ENCODE peak calls at places on chromosomes 1 and 21, in seven cellular contexts. One of them, this sample, is unnamed.
A peak's percentile ranks its signal among the peaks of the same experiment; 100 is the strongest.

GRCh38 chr1:11046625-11047365 is at the start of gene MASP2:
- DNase-seq in A549: no peak
- DNase-seq in IMR-90: no peak
- DNase-seq in CD4-positive, alpha-beta T cell: no peak
- DNase-seq in tibial nerve: no peak
- DNase-seq in CD8-positive, alpha-beta T cell: no peak
- DNase-seq in uterus: no peak
- DNase-seq in this sample: no peak

GRCh38 chr1:15885701-15886612 is 38.5 kb downstream of the SPEN start:
- DNase-seq in tibial nerve: peak; percentile 99
- DNase-seq in CD4-positive, alpha-beta T cell: peak; percentile 37
- DNase-seq in A549: peak; percentile 85
- DNase-seq in uterus: peak; percentile 97
- DNase-seq in IMR-90: peak; percentile 86
- DNase-seq in CD8-positive, alpha-beta T cell: peak; percentile 17
- DNase-seq in this sample: peak; percentile 86

GRCh38 chr1:111656093-111657017 is 36.8 kb downstream of the RAP1A start:
- DNase-seq in uterus: peak; percentile 50
- DNase-seq in IMR-90: peak; percentile 66
- DNase-seq in A549: peak; percentile 44
- DNase-seq in CD4-positive, alpha-beta T cell: no peak
- DNase-seq in CD8-positive, alpha-beta T cell: no peak
- DNase-seq in tibial nerve: no peak
- DNase-seq in this sample: peak; percentile 59

GRCh38 chr1:44251989-44252625 is 38.8 kb downstream of the DMAP1 start:
- DNase-seq in IMR-90: no peak
- DNase-seq in A549: no peak
- DNase-seq in CD4-positive, alpha-beta T cell: no peak
- DNase-seq in CD8-positive, alpha-beta T cell: no peak
- DNase-seq in tibial nerve: no peak
- DNase-seq in uterus: no peak
- DNase-seq in this sample: no peak

GRCh38 chr1:240687820-240688219 is 75.9 kb upstream of the GREM2 start:
- DNase-seq in tibial nerve: no peak
- DNase-seq in A549: no peak
- DNase-seq in uterus: no peak
- DNase-seq in CD8-positive, alpha-beta T cell: no peak
- DNase-seq in IMR-90: no peak
- DNase-seq in CD4-positive, alpha-beta T cell: no peak
- DNase-seq in this sample: no peak

GRCh38 chr1:6965062-6965913 is 180.0 kb downstream of the CAMTA1 start:
- DNase-seq in A549: no peak
- DNase-seq in IMR-90: no peak
- DNase-seq in uterus: no peak
- DNase-seq in CD4-positive, alpha-beta T cell: no peak
- DNase-seq in tibial nerve: no peak
- DNase-seq in CD8-positive, alpha-beta T cell: no peak
- DNase-seq in this sample: no peak

GRCh38 chr1:232285138-232285537 is 344.8 kb downstream of the SIPA1L2 start:
- DNase-seq in CD4-positive, alpha-beta T cell: no peak
- DNase-seq in IMR-90: no peak
- DNase-seq in CD8-positive, alpha-beta T cell: no peak
- DNase-seq in uterus: no peak
- DNase-seq in A549: no peak
- DNase-seq in tibial nerve: no peak
- DNase-seq in this sample: no peak

GRCh38 chr1:70043806-70044205 is 161.6 kb downstream of the LRRC40 start:
- DNase-seq in IMR-90: peak; percentile 64
- DNase-seq in A549: peak; percentile 0
- DNase-seq in CD4-positive, alpha-beta T cell: no peak
- DNase-seq in tibial nerve: no peak
- DNase-seq in uterus: no peak
- DNase-seq in CD8-positive, alpha-beta T cell: no peak
- DNase-seq in this sample: peak; percentile 26

GRCh38 chr1:151425103-151425502 is 25.7 kb downstream of the PSMB4 start:
- DNase-seq in CD8-positive, alpha-beta T cell: no peak
- DNase-seq in IMR-90: no peak
- DNase-seq in uterus: no peak
- DNase-seq in A549: no peak
- DNase-seq in tibial nerve: no peak
- DNase-seq in CD4-positive, alpha-beta T cell: no peak
- DNase-seq in this sample: no peak

GRCh38 chr1:171985639-171986038 is 144.3 kb downstream of the DNM3 start:
- DNase-seq in CD4-positive, alpha-beta T cell: no peak
- DNase-seq in tibial nerve: no peak
- DNase-seq in A549: peak; percentile 45
- DNase-seq in uterus: no peak
- DNase-seq in IMR-90: no peak
- DNase-seq in CD8-positive, alpha-beta T cell: no peak
- DNase-seq in this sample: no peak

GRCh38 chr1:20389551-20389950 is 96.5 kb downstream of the CAMK2N1 start:
- DNase-seq in IMR-90: no peak
- DNase-seq in uterus: no peak
- DNase-seq in tibial nerve: no peak
- DNase-seq in CD4-positive, alpha-beta T cell: no peak
- DNase-seq in CD8-positive, alpha-beta T cell: no peak
- DNase-seq in A549: no peak
- DNase-seq in this sample: no peak

GRCh38 chr1:32806910-32807523 is 10.1 kb downstream of the YARS1 start:
- DNase-seq in CD8-positive, alpha-beta T cell: no peak
- DNase-seq in A549: no peak
- DNase-seq in tibial nerve: no peak
- DNase-seq in CD4-positive, alpha-beta T cell: no peak
- DNase-seq in uterus: no peak
- DNase-seq in IMR-90: no peak
- DNase-seq in this sample: no peak

GRCh38 chr1:182910143-182910542 is 42.8 kb downstream of the SHCBP1L start:
- DNase-seq in tibial nerve: no peak
- DNase-seq in A549: peak; percentile 23
- DNase-seq in uterus: no peak
- DNase-seq in CD8-positive, alpha-beta T cell: no peak
- DNase-seq in CD4-positive, alpha-beta T cell: no peak
- DNase-seq in IMR-90: no peak
- DNase-seq in this sample: no peak

GRCh38 chr1:195415584-195415983 is 1192.7 kb downstream of the KCNT2 start:
- DNase-seq in IMR-90: peak; percentile 52
- DNase-seq in uterus: no peak
- DNase-seq in tibial nerve: no peak
- DNase-seq in A549: no peak
- DNase-seq in CD8-positive, alpha-beta T cell: no peak
- DNase-seq in CD4-positive, alpha-beta T cell: no peak
- DNase-seq in this sample: peak; percentile 8

GRCh38 chr1:21927531-21928237 is 9.4 kb downstream of the HSPG2 start:
- DNase-seq in CD4-positive, alpha-beta T cell: no peak
- DNase-seq in uterus: peak; percentile 74
- DNase-seq in CD8-positive, alpha-beta T cell: no peak
- DNase-seq in IMR-90: no peak
- DNase-seq in A549: peak; percentile 81
- DNase-seq in tibial nerve: peak; percentile 68
- DNase-seq in this sample: no peak

GRCh38 chr1:170247751-170248521 is 102.2 kb downstream of the NTMT2 start:
- DNase-seq in uterus: no peak
- DNase-seq in CD4-positive, alpha-beta T cell: no peak
- DNase-seq in A549: no peak
- DNase-seq in IMR-90: no peak
- DNase-seq in CD8-positive, alpha-beta T cell: no peak
- DNase-seq in tibial nerve: no peak
- DNase-seq in this sample: no peak

GRCh38 chr1:10559386-10559785 is 84.6 kb downstream of the PEX14 start:
- DNase-seq in uterus: no peak
- DNase-seq in IMR-90: no peak
- DNase-seq in A549: no peak
- DNase-seq in CD8-positive, alpha-beta T cell: no peak
- DNase-seq in tibial nerve: no peak
- DNase-seq in CD4-positive, alpha-beta T cell: no peak
- DNase-seq in this sample: no peak

GRCh38 chr1:85611856-85612255 is 31.3 kb downstream of the CCN1 start:
- DNase-seq in CD8-positive, alpha-beta T cell: no peak
- DNase-seq in A549: peak; percentile 72
- DNase-seq in tibial nerve: peak; percentile 30
- DNase-seq in CD4-positive, alpha-beta T cell: no peak
- DNase-seq in IMR-90: peak; percentile 100
- DNase-seq in uterus: peak; percentile 27
- DNase-seq in this sample: peak; percentile 95

GRCh38 chr1:151998611-151999362 is 5.1 kb upstream of the S100A10 start:
- DNase-seq in IMR-90: peak; percentile 44
- DNase-seq in A549: peak; percentile 89
- DNase-seq in CD4-positive, alpha-beta T cell: no peak
- DNase-seq in CD8-positive, alpha-beta T cell: no peak
- DNase-seq in tibial nerve: no peak
- DNase-seq in uterus: no peak
- DNase-seq in this sample: no peak

GRCh38 chr1:67261646-67262045 is 46.0 kb upstream of the IL12RB2 start:
- DNase-seq in uterus: no peak
- DNase-seq in CD8-positive, alpha-beta T cell: no peak
- DNase-seq in IMR-90: no peak
- DNase-seq in A549: no peak
- DNase-seq in CD4-positive, alpha-beta T cell: peak; percentile 36
- DNase-seq in tibial nerve: no peak
- DNase-seq in this sample: no peak

GRCh38 chr1:203186446-203187305 is at the start of gene CHI3L1:
- DNase-seq in tibial nerve: no peak
- DNase-seq in CD8-positive, alpha-beta T cell: no peak
- DNase-seq in A549: no peak
- DNase-seq in IMR-90: no peak
- DNase-seq in uterus: peak; percentile 60
- DNase-seq in CD4-positive, alpha-beta T cell: peak; percentile 4
- DNase-seq in this sample: no peak
- H3K27ac ChIP-seq in tibial nerve: peak within 1 kb of the TSS; percentile 6
- H3K27ac ChIP-seq in CD8-positive, alpha-beta T cell: no peak within 1 kb of the TSS
- H3K27ac ChIP-seq in A549: no peak within 1 kb of the TSS
- H3K27ac ChIP-seq in IMR-90: no peak within 1 kb of the TSS
- H3K27ac ChIP-seq in uterus: peak within 1 kb of the TSS; percentile 77
- H3K27ac ChIP-seq in CD4-positive, alpha-beta T cell: no peak within 1 kb of the TSS
- H3K27ac ChIP-seq in this sample: peak within 1 kb of the TSS; percentile 65

DNA sequence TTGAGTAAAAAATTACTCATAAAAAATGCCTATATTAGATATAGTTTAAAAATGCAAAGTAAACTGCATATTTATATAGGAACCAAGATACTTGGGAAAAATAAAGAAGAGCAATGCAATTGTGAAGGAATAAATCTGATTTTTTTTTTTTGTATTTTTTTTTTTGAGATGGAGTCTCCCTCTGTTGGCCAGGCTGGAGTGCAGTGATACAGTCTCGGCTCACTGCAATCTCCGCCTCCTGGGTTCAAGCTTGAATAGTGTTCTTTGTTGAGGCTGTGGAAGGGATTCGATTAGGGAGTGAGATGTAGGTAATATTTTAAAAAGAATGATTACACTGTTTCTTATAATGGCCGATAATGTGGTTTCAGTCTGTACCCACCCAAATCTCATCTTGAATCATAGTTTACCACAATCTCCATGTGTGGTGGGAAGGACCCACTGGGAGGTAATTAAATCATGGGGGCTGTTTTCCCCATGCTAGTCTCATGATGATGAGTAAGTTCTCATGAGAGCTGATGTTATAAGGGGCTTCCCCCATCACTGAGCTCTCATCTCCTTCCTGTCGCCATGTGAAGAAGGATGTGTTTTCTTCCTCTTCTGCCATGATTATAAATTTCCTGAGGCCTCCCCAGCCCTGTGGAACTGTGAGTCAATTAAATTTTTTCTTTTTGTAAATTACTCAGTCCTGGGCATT is 1765.9 kb downstream of the PLA2G4A start:
- DNase-seq in CD8-positive, alpha-beta T cell: no peak
- DNase-seq in IMR-90: no peak
- DNase-seq in CD4-positive, alpha-beta T cell: no peak
- DNase-seq in tibial nerve: no peak
- DNase-seq in A549: no peak
- DNase-seq in uterus: no peak
- DNase-seq in this sample: no peak
- TF ChIP-seq CTCF in CD8-positive, alpha-beta T cell: no peak
- TF ChIP-seq CTCF in IMR-90: no peak
- TF ChIP-seq CTCF in CD4-positive, alpha-beta T cell: no peak
- TF ChIP-seq CTCF in tibial nerve: no peak
- TF ChIP-seq CTCF in A549: no peak
- TF ChIP-seq CTCF in uterus: no peak
- TF ChIP-seq CTCF in this sample: no peak

GRCh38 chr21:26443867-26444266 is 129.2 kb downstream of the CYYR1 start:
- DNase-seq in uterus: no peak
- DNase-seq in IMR-90: no peak
- DNase-seq in CD8-positive, alpha-beta T cell: no peak
- DNase-seq in A549: no peak
- DNase-seq in CD4-positive, alpha-beta T cell: no peak
- DNase-seq in tibial nerve: no peak
- DNase-seq in this sample: no peak

GRCh38 chr21:26444646-26445045 is 128.4 kb downstream of the CYYR1 start:
- DNase-seq in A549: no peak
- DNase-seq in tibial nerve: no peak
- DNase-seq in IMR-90: no peak
- DNase-seq in uterus: no peak
- DNase-seq in CD4-positive, alpha-beta T cell: no peak
- DNase-seq in CD8-positive, alpha-beta T cell: no peak
- DNase-seq in this sample: no peak

GRCh38 chr21:26443291-26443690 is 129.8 kb downstream of the CYYR1 start:
- DNase-seq in CD4-positive, alpha-beta T cell: no peak
- DNase-seq in A549: no peak
- DNase-seq in IMR-90: no peak
- DNase-seq in tibial nerve: no peak
- DNase-seq in uterus: no peak
- DNase-seq in CD8-positive, alpha-beta T cell: no peak
- DNase-seq in this sample: no peak

GRCh38 chr21:26447932-26448331 is 125.2 kb downstream of the CYYR1 start:
- DNase-seq in CD8-positive, alpha-beta T cell: no peak
- DNase-seq in A549: no peak
- DNase-seq in CD4-positive, alpha-beta T cell: no peak
- DNase-seq in uterus: no peak
- DNase-seq in tibial nerve: no peak
- DNase-seq in IMR-90: no peak
- DNase-seq in this sample: no peak

GRCh38 chr21:26445440-26445839 is 127.6 kb downstream of the CYYR1 start:
- DNase-seq in A549: no peak
- DNase-seq in uterus: no peak
- DNase-seq in tibial nerve: no peak
- DNase-seq in IMR-90: peak; percentile 2
- DNase-seq in CD8-positive, alpha-beta T cell: no peak
- DNase-seq in CD4-positive, alpha-beta T cell: no peak
- DNase-seq in this sample: no peak
- H3K27ac ChIP-seq in A549: no peak overlapping the region
- H3K27ac ChIP-seq in uterus: no peak overlapping the region
- H3K27ac ChIP-seq in tibial nerve: no peak overlapping the region
- H3K27ac ChIP-seq in IMR-90: no peak overlapping the region
- H3K27ac ChIP-seq in CD8-positive, alpha-beta T cell: no peak overlapping the region
- H3K27ac ChIP-seq in CD4-positive, alpha-beta T cell: no peak overlapping the region
- H3K27ac ChIP-seq in this sample: no peak overlapping the region

DNA sequence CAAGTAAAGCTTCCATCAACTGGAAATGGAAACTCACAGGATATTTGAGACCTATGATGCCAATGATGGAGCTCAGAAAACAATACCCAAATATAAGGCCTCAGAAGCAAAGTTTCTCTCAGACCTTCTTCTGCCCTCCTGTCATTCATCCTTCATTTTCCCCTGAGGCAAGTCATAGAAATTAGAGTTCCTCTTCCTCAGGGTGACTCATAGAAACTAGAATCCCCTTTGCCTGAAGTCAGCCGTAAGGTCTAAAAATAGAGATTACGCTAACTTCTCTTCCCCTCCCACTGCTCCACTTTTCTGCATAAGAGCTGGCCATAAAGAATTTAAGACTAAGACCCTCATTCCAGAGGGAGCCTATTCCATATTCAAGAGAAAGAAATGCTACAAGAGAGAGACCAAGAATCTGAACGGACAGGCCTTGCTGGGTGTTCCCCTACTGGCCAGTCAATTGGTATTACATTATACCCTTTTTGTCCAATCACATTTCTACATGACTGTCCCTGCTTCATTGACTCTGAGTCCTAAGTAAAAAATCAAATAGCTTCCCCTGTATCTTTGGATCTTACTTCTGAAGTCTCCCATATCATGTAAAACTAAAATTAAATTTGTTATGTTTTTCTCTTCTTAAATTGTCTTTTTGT is 994.9 kb downstream of the ADGRL2 start:
- DNase-seq in uterus: no peak
- DNase-seq in tibial nerve: no peak
- DNase-seq in CD8-positive, alpha-beta T cell: no peak
- DNase-seq in IMR-90: no peak
- DNase-seq in A549: no peak
- DNase-seq in CD4-positive, alpha-beta T cell: no peak
- DNase-seq in this sample: no peak
- TF ChIP-seq CTCF in uterus: no peak
- TF ChIP-seq CTCF in tibial nerve: no peak
- TF ChIP-seq CTCF in CD8-positive, alpha-beta T cell: no peak
- TF ChIP-seq CTCF in IMR-90: no peak
- TF ChIP-seq CTCF in A549: no peak
- TF ChIP-seq CTCF in CD4-positive, alpha-beta T cell: no peak
- TF ChIP-seq CTCF in this sample: no peak